ENCODE peak calls at places on chromosome 2, in nine cellular contexts. K, Z, L, U, V, D, W, B and E are unnamed samples.

GRCh38 chr2:239181601-239182471 is 219.0 kb downstream of the HDAC4 start:
- DNase-seq in B (peak; percentile 21), D (no peak), L (no peak), K (no peak), W (no peak), Z (no peak), V (peak; percentile 10), U (no peak), E (peak; percentile 26)

GRCh38 chr2:223566398-223566797 is 35.8 kb downstream of the SCG2 start:
- DNase-seq in K (no peak), D (no peak), V (no peak), Z (no peak), W (no peak), U (no peak), B (no peak), L (no peak), E (no peak)

GRCh38 chr2:120452945-120453634 is 107.2 kb downstream of the INHBB start:
- DNase-seq in Z (no peak), D (no peak), B (no peak), V (no peak), W (no peak), U (no peak), L (no peak), K (no peak), E (no peak)

GRCh38 chr2:181570833-181571661 is 85.9 kb downstream of the CERKL start:
- DNase-seq in K (no peak), U (no peak), V (no peak), L (no peak), B (no peak), D (no peak), Z (no peak), W (no peak), E (no peak)

GRCh38 chr2:136404925-136405324 is 287.0 kb upstream of the CXCR4 start:
- DNase-seq in U (no peak), Z (no peak), K (no peak), V (no peak), D (no peak), L (no peak), W (no peak), B (no peak), E (no peak)

GRCh38 chr2:230700447-230700846 is 12.2 kb upstream of the CAB39 start:
- DNase-seq in D (no peak), Z (no peak), W (no peak), K (no peak), L (no peak), U (no peak), V (no peak), B (no peak), E (no peak)

GRCh38 chr2:2506536-2506935 is 175.5 kb upstream of the MYT1L start:
- DNase-seq in U (no peak), W (no peak), B (no peak), V (no peak), K (no peak), L (no peak), Z (no peak), D (no peak), E (no peak)

GRCh38 chr2:235515364-235515742 is 21.5 kb downstream of the AGAP1 start:
- DNase-seq in D (no peak), V (no peak), U (no peak), W (no peak), Z (no peak), B (no peak), K (peak; percentile 5), L (no peak), E (no peak)

GRCh38 chr2:9757430-9758287 is 85.6 kb upstream of the TAF1B start:
- DNase-seq in B (peak; percentile 71), K (no peak), V (peak; percentile 28), D (no peak), Z (no peak), W (no peak), U (no peak), L (peak; percentile 25), E (peak; percentile 50)

GRCh38 chr2:3179208-3179607 is 198.4 kb downstream of the EIPR1 start:
- DNase-seq in B (peak; percentile 79), Z (no peak), D (no peak), L (no peak), W (no peak), V (no peak), U (no peak), K (no peak), E (no peak)

DNA sequence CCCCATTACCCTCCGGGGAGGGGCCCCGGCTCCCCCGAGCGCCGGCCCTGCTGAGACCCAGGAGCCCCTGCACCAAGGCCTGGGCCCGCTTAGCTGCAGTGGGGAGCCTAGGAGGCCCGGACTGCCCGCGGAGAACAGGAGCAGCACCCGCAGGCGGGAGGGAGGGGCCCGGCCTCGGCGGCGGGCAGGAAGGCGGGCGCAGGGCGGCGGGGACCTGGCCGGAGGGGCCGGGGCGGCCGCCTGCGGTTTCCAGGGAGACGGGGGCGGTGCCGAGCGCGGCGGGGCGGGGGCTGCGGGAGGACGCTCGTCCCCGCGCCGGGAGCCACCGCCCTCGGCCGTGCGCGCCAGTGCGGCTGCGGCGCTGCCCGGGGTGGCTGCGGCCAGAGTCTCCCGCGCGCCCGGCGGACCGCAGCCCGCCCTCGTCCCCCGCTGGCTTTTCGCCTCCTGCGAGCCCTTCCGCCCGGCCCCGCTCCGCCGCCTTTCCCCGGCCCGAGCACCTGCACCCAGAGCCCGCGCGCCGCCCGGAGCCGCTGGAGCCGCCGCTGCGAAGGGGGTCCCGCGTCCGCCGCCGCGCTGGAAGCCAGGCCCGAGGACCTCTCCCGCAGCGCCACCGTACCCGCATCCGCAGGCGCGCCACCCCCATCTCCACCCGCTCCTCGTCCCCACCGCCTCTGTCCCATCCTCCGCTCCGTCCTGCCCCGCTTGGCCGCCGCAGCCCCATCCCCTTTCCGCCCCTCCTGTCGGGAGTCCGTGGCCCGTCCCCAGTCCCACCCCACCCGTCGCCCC is 17.2 kb downstream of the GPC1 start:
- DNase-seq in K (peak; percentile 56), W (peak; percentile 77), L (no peak), U (no peak), D (peak; percentile 81), Z (peak; percentile 77), B (peak; percentile 72), V (no peak), E (peak; percentile 74)
- H3K4me3 ChIP-seq in K (no peak overlapping the region), W (peak overlapping the region; percentile 51), L (peak overlapping the region; percentile 77), U (peak overlapping the region; percentile 45), D (peak overlapping the region; percentile 52), Z (peak overlapping the region; percentile 65), B (peak overlapping the region; percentile 60), V (peak overlapping the region; percentile 83), E (peak overlapping the region; percentile 68)

DNA sequence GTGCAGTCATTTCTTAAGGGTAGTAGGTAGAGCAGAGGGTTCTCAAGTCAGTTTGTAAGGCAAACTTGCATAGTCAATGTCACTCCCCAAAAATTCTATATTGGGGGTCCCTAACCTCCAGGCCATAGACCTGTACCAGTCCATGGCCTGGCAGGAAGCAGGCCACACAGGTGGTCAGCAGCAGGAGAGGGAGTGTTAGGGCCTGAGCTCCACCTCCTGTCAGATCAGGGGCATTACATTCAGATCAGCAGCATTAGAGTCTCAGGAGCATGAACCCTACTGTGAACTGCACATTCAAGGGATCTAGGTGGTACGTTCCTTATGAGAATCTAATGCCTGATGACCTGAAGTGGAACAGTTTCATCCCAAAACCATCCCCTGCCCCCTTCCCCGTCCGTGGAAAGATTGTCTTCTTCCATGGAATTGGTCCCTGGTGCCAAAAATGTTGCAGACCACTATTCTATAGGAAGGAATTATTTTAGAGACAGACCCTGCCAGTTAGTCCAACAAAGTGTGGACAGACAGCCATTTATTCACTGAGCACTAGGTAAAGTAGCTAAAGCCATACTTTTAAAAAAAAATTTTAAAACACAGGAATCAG is 6.7 kb downstream of the COA5 start:
- DNase-seq in L (no peak), Z (no peak), V (no peak), K (no peak), D (no peak), U (no peak), B (peak; percentile 72), W (no peak), E (no peak)
- TF ChIP-seq CTCF in L (peak; percentile 3), Z (peak; percentile 55), V (peak; percentile 13), K (peak; percentile 37), D (peak; percentile 63), U (peak; percentile 32), B (peak; percentile 76), W (peak; percentile 52), E (peak; percentile 71)

GRCh38 chr2:84449055-84449454 is 10.0 kb downstream of the SUCLG1 start:
- DNase-seq in D (no peak), W (no peak), L (no peak), K (no peak), V (no peak), U (no peak), B (no peak), Z (no peak), E (no peak)

GRCh38 chr2:84441505-84441904 is 17.6 kb downstream of the SUCLG1 start:
- DNase-seq in W (no peak), Z (no peak), K (no peak), U (no peak), B (no peak), D (no peak), L (no peak), V (no peak), E (no peak)

GRCh38 chr2:84442888-84443287 is 16.2 kb downstream of the SUCLG1 start:
- DNase-seq in V (no peak), D (no peak), K (no peak), B (no peak), L (no peak), W (no peak), Z (no peak), U (no peak), E (no peak)

GRCh38 chr2:84441036-84441435 is 18.0 kb downstream of the SUCLG1 start:
- DNase-seq in Z (no peak), U (no peak), W (no peak), L (no peak), D (no peak), V (no peak), B (no peak), K (no peak), E (no peak)

GRCh38 chr2:84443477-84443876 is 15.6 kb downstream of the SUCLG1 start:
- DNase-seq in W (no peak), U (no peak), K (no peak), B (no peak), V (no peak), D (no peak), L (no peak), Z (no peak), E (no peak)
- H3K36me3 ChIP-seq in W (peaks cover 9% of the 10 kb centered on the region), U (no peaks in the 10 kb centered on the region), K (no peaks in the 10 kb centered on the region), B (no peaks in the 10 kb centered on the region), V (peaks cover 48% of the 10 kb centered on the region), D (peaks cover 38% of the 10 kb centered on the region), L (peaks cover 37% of the 10 kb centered on the region), Z (no peaks in the 10 kb centered on the region), E (peaks cover 69% of the 10 kb centered on the region)

GRCh38 chr2:144513388-144514100 is 6.4 kb downstream of the ZEB2 start:
- DNase-seq in L (no peak), Z (no peak), D (peak; percentile 25), V (peak; percentile 63), K (no peak), B (peak; percentile 68), W (no peak), U (no peak), E (no peak)

GRCh38 chr2:144511222-144511855 is 8.6 kb downstream of the ZEB2 start:
- DNase-seq in W (no peak), L (no peak), Z (no peak), V (no peak), B (no peak), D (no peak), U (no peak), K (no peak), E (no peak)

GRCh38 chr2:144510206-144510991 is 9.5 kb downstream of the ZEB2 start:
- DNase-seq in K (no peak), W (no peak), B (peak; percentile 92), Z (no peak), L (no peak), V (no peak), D (no peak), U (no peak), E (no peak)

GRCh38 chr2:144512421-144513272 is 7.3 kb downstream of the ZEB2 start:
- DNase-seq in L (no peak), V (no peak), U (no peak), Z (no peak), D (no peak), B (peak; percentile 44), W (no peak), K (no peak), E (no peak)

GRCh38 chr2:144511945-144512344 is 8.0 kb downstream of the ZEB2 start:
- DNase-seq in V (no peak), D (no peak), U (no peak), K (no peak), L (no peak), W (no peak), Z (no peak), B (peak; percentile 41), E (no peak)
- H3K4me3 ChIP-seq in V (peak overlapping the region; percentile 71), D (peak overlapping the region; percentile 98), U (no peak overlapping the region), K (no peak overlapping the region), L (peak overlapping the region; percentile 93), W (no peak overlapping the region), Z (no peak overlapping the region), B (peak overlapping the region; percentile 58), E (peak overlapping the region; percentile 85)